ENCODE peak calls at places on chromosomes 5 and 9, in four cellular contexts. One of them, this sample, is unnamed.

GRCh38 chr9:109799792-109800191 is 19.8 kb downstream of the PALM2AKAP2 start:
- DNase-seq in CD8-positive, alpha-beta T cell: no peak
- DNase-seq in hepatocyte: no peak
- DNase-seq in stomach: no peak
- DNase-seq in this sample: no peak

GRCh38 chr5:146680846-146681585 is 165.0 kb upstream of the GPR151 start:
- DNase-seq in stomach: no peak
- DNase-seq in CD8-positive, alpha-beta T cell: no peak
- DNase-seq in hepatocyte: no peak
- DNase-seq in this sample: no peak

GRCh38 chr5:134079748-134080581 is 34.5 kb upstream of the TCF7 start:
- DNase-seq in CD8-positive, alpha-beta T cell: peak; percentile 66
- DNase-seq in hepatocyte: no peak
- DNase-seq in stomach: no peak
- DNase-seq in this sample: peak; percentile 45

GRCh38 chr9:90326219-90326618 is 316.4 kb downstream of the DIRAS2 start:
- DNase-seq in hepatocyte: no peak
- DNase-seq in stomach: no peak
- DNase-seq in CD8-positive, alpha-beta T cell: no peak
- DNase-seq in this sample: no peak

GRCh38 chr9:80552931-80553330 is 981.2 kb downstream of the TLE4 start:
- DNase-seq in CD8-positive, alpha-beta T cell: no peak
- DNase-seq in hepatocyte: peak; percentile 51
- DNase-seq in stomach: no peak
- DNase-seq in this sample: no peak

GRCh38 chr5:57724836-57725235 is 242.2 kb upstream of the ACTBL2 start:
- DNase-seq in hepatocyte: no peak
- DNase-seq in CD8-positive, alpha-beta T cell: no peak
- DNase-seq in stomach: no peak
- DNase-seq in this sample: no peak

GRCh38 chr5:174531782-174532191 is 192.6 kb upstream of the MSX2 start:
- DNase-seq in stomach: no peak
- DNase-seq in CD8-positive, alpha-beta T cell: no peak
- DNase-seq in hepatocyte: no peak
- DNase-seq in this sample: no peak

GRCh38 chr5:87053134-87053533 is 214.5 kb upstream of the RASA1 start:
- DNase-seq in CD8-positive, alpha-beta T cell: no peak
- DNase-seq in stomach: no peak
- DNase-seq in hepatocyte: no peak
- DNase-seq in this sample: no peak

GRCh38 chr5:142412581-142412980 is 87.8 kb upstream of the SPRY4 start:
- DNase-seq in hepatocyte: no peak
- DNase-seq in stomach: no peak
- DNase-seq in CD8-positive, alpha-beta T cell: no peak
- DNase-seq in this sample: no peak

GRCh38 chr5:61051267-61051666 is 106.3 kb downstream of the NDUFAF2 start:
- DNase-seq in CD8-positive, alpha-beta T cell: no peak
- DNase-seq in hepatocyte: peak; percentile 20
- DNase-seq in stomach: no peak
- DNase-seq in this sample: no peak

GRCh38 chr9:118686940-118687339 is 682.3 kb downstream of the BRINP1 start:
- DNase-seq in CD8-positive, alpha-beta T cell: no peak
- DNase-seq in stomach: no peak
- DNase-seq in hepatocyte: no peak
- DNase-seq in this sample: no peak

GRCh38 chr5:527646-528591 is 3.7 kb upstream of the SLC9A3 start:
- DNase-seq in hepatocyte: no peak
- DNase-seq in CD8-positive, alpha-beta T cell: no peak
- DNase-seq in stomach: no peak
- DNase-seq in this sample: no peak

GRCh38 chr5:89729623-89730390 is 679.7 kb downstream of the CETN3 start:
- DNase-seq in CD8-positive, alpha-beta T cell: no peak
- DNase-seq in stomach: no peak
- DNase-seq in hepatocyte: peak; percentile 15
- DNase-seq in this sample: no peak

GRCh38 chr9:134946663-134947062 is 29.0 kb upstream of the FCN1 start:
- DNase-seq in stomach: no peak
- DNase-seq in CD8-positive, alpha-beta T cell: no peak
- DNase-seq in hepatocyte: no peak
- DNase-seq in this sample: no peak

GRCh38 chr5:51567636-51568035 is 184.4 kb downstream of the ISL1 start:
- DNase-seq in stomach: no peak
- DNase-seq in hepatocyte: no peak
- DNase-seq in CD8-positive, alpha-beta T cell: no peak
- DNase-seq in this sample: no peak

GRCh38 chr5:149837680-149838269 is 106.8 kb downstream of the PDE6A start:
- DNase-seq in hepatocyte: peak; percentile 87
- DNase-seq in CD8-positive, alpha-beta T cell: no peak
- DNase-seq in stomach: peak; percentile 49
- DNase-seq in this sample: no peak

GRCh38 chr9:109206670-109207069 is 39.6 kb upstream of the FRRS1L start:
- DNase-seq in stomach: no peak
- DNase-seq in CD8-positive, alpha-beta T cell: no peak
- DNase-seq in hepatocyte: peak; percentile 32
- DNase-seq in this sample: no peak

GRCh38 chr9:120625222-120625621 is 45.3 kb upstream of the CDK5RAP2 start:
- DNase-seq in hepatocyte: no peak
- DNase-seq in stomach: no peak
- DNase-seq in CD8-positive, alpha-beta T cell: no peak
- DNase-seq in this sample: no peak

GRCh38 chr5:72541501-72542235 is 34.5 kb upstream of the ZNF366 start:
- DNase-seq in CD8-positive, alpha-beta T cell: no peak
- DNase-seq in stomach: no peak
- DNase-seq in hepatocyte: no peak
- DNase-seq in this sample: no peak

GRCh38 chr5:158152151-158152550 is 293.2 kb upstream of the CLINT1 start:
- DNase-seq in hepatocyte: no peak
- DNase-seq in stomach: no peak
- DNase-seq in CD8-positive, alpha-beta T cell: no peak
- DNase-seq in this sample: no peak

GRCh38 chr9:114383866-114384231 is 3.9 kb downstream of the AKNA start:
- DNase-seq in stomach: no peak
- DNase-seq in CD8-positive, alpha-beta T cell: no peak
- DNase-seq in hepatocyte: no peak
- DNase-seq in this sample: no peak

GRCh38 chr9:112712678-112713077 is 5.2 kb downstream of the INIP start:
- DNase-seq in CD8-positive, alpha-beta T cell: no peak
- DNase-seq in hepatocyte: no peak
- DNase-seq in stomach: no peak
- DNase-seq in this sample: no peak

GRCh38 chr5:92874790-92875189 is 706.2 kb downstream of the NR2F1-AS1 start:
- DNase-seq in CD8-positive, alpha-beta T cell: no peak
- DNase-seq in stomach: no peak
- DNase-seq in hepatocyte: no peak
- DNase-seq in this sample: no peak

GRCh38 chr5:5765066-5765465 is 342.6 kb downstream of the ICE1 start:
- DNase-seq in stomach: no peak
- DNase-seq in hepatocyte: no peak
- DNase-seq in CD8-positive, alpha-beta T cell: no peak
- DNase-seq in this sample: no peak

GRCh38 chr9:69155341-69156030 is 18.6 kb upstream of the TJP2 start:
- DNase-seq in stomach: no peak
- DNase-seq in hepatocyte: no peak
- DNase-seq in CD8-positive, alpha-beta T cell: no peak
- DNase-seq in this sample: no peak

GRCh38 chr9:109181284-109181683 is 14.2 kb upstream of the FRRS1L start:
- DNase-seq in stomach: no peak
- DNase-seq in hepatocyte: no peak
- DNase-seq in CD8-positive, alpha-beta T cell: no peak
- DNase-seq in this sample: no peak

GRCh38 chr5:34587355-34588241 is 68.5 kb upstream of the RAI14 start:
- DNase-seq in hepatocyte: no peak
- DNase-seq in CD8-positive, alpha-beta T cell: no peak
- DNase-seq in stomach: no peak
- DNase-seq in this sample: no peak

GRCh38 chr5:177306674-177307543 is 3.3 kb downstream of the PRELID1 start:
- DNase-seq in CD8-positive, alpha-beta T cell: no peak
- DNase-seq in stomach: no peak
- DNase-seq in hepatocyte: no peak
- DNase-seq in this sample: no peak

GRCh38 chr9:107863406-107863805 is 373.8 kb upstream of the KLF4 start:
- DNase-seq in hepatocyte: no peak
- DNase-seq in CD8-positive, alpha-beta T cell: no peak
- DNase-seq in stomach: no peak
- DNase-seq in this sample: no peak

GRCh38 chr9:131530546-131530929 is 525 bp downstream of the UCK1 start:
- DNase-seq in hepatocyte: peak; percentile 72
- DNase-seq in CD8-positive, alpha-beta T cell: no peak
- DNase-seq in stomach: peak; percentile 34
- DNase-seq in this sample: peak; percentile 4

GRCh38 chr5:142110046-142110531 is 1.5 kb downstream of the NDFIP1 start:
- DNase-seq in CD8-positive, alpha-beta T cell: no peak
- DNase-seq in stomach: no peak
- DNase-seq in hepatocyte: no peak
- DNase-seq in this sample: no peak

GRCh38 chr9:125302241-125302640 is 40.6 kb downstream of the GAPVD1 start:
- DNase-seq in CD8-positive, alpha-beta T cell: no peak
- DNase-seq in hepatocyte: no peak
- DNase-seq in stomach: no peak
- DNase-seq in this sample: no peak

GRCh38 chr5:38528162-38528703 is 28.2 kb downstream of the LIFR start:
- DNase-seq in hepatocyte: no peak
- DNase-seq in stomach: no peak
- DNase-seq in CD8-positive, alpha-beta T cell: no peak
- DNase-seq in this sample: no peak

GRCh38 chr9:76987594-76988200 is 31.8 kb upstream of the FOXB2 start:
- DNase-seq in stomach: no peak
- DNase-seq in CD8-positive, alpha-beta T cell: no peak
- DNase-seq in hepatocyte: peak; percentile 42
- DNase-seq in this sample: no peak

GRCh38 chr5:137828192-137828591 is 39.5 kb upstream of the MYOT start:
- DNase-seq in CD8-positive, alpha-beta T cell: no peak
- DNase-seq in hepatocyte: no peak
- DNase-seq in stomach: no peak
- DNase-seq in this sample: no peak

GRCh38 chr9:136119259-136120118 is 814 bp upstream of the TMEM250 start:
- DNase-seq in hepatocyte: peak; percentile 82
- DNase-seq in stomach: no peak
- DNase-seq in CD8-positive, alpha-beta T cell: no peak
- DNase-seq in this sample: no peak
- H3K27ac ChIP-seq in hepatocyte: peak overlapping the region; percentile 98
- H3K27ac ChIP-seq in stomach: peak overlapping the region; percentile 96
- H3K27ac ChIP-seq in CD8-positive, alpha-beta T cell: peak overlapping the region; percentile 66
- H3K27ac ChIP-seq in this sample: peak overlapping the region; percentile 87

DNA sequence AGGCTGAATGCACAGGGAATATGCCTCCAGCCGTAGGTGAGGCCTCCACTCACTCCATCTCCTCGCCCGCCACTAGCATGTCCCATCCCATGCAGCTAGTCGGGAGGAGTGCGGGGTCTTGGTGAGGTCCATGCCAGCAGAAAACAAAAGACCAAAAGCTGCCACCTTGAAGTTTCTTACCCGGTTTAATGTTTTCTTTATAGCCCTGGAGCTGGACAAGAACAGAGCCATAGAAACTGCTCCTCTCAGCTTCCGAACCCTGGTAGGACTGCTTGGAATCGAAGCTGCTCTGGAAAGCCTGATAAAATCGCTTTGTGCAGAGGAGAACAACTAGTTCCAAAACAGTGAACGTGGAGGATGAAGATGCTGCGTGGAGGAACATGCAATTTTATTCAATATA is 57.1 kb downstream of the IPPK start:
- DNase-seq in CD8-positive, alpha-beta T cell: no peak
- DNase-seq in hepatocyte: no peak
- DNase-seq in stomach: no peak
- DNase-seq in this sample: no peak
- H3K4me1 ChIP-seq in CD8-positive, alpha-beta T cell: no peaks in the 10 kb centered on the region
- H3K4me1 ChIP-seq in hepatocyte: peaks cover 6% of the 10 kb centered on the region
- H3K4me1 ChIP-seq in stomach: peaks cover 48% of the 10 kb centered on the region
- H3K4me1 ChIP-seq in this sample: no peaks in the 10 kb centered on the region

GRCh38 chr9:121743441-121744001 is 92.1 kb downstream of the DAB2IP start:
- DNase-seq in CD8-positive, alpha-beta T cell: no peak
- DNase-seq in stomach: peak; percentile 90
- DNase-seq in hepatocyte: peak; percentile 90
- DNase-seq in this sample: no peak

GRCh38 chr9:121738969-121739368 is 87.5 kb downstream of the DAB2IP start:
- DNase-seq in CD8-positive, alpha-beta T cell: no peak
- DNase-seq in hepatocyte: no peak
- DNase-seq in stomach: peak; percentile 76
- DNase-seq in this sample: no peak

GRCh38 chr9:121739971-121740370 is 88.5 kb downstream of the DAB2IP start:
- DNase-seq in stomach: no peak
- DNase-seq in hepatocyte: no peak
- DNase-seq in CD8-positive, alpha-beta T cell: no peak
- DNase-seq in this sample: no peak

GRCh38 chr9:121742923-121743322 is 91.5 kb downstream of the DAB2IP start:
- DNase-seq in hepatocyte: no peak
- DNase-seq in stomach: no peak
- DNase-seq in CD8-positive, alpha-beta T cell: no peak
- DNase-seq in this sample: no peak

DNA sequence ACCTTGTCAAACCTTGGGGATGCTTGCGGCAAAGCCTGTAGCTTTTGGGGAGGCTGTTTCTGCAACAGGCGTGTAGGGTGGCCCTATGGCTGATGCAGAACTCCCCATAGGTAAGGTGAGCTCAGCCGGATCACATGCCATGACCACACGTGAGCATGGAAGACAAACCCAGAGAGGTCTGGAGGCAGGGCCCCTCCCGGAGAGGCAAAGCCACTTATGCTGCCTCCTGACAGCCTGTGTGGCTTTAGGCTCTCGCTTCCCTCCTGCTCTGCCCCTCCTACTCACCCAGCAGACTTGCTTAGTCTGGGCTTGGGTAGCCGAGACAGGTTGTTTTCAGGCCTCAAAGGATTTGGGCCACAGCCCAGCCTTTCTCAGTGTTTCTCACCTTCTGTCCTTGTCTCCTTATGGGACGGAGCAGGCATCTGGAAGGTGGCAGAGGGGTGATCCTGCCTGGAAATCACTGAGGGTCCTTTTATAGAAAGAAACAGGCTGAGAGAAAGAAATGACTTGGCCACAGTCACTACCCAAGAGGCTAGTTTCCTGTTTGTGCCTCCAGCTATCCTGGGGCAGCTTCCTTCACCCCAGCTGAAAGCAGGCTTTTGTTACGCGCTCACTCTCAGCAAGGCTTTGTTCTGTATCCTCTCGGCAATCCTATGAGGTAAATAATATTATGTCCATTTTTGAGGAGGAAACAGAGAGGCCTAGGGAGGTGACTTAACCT is 89.9 kb downstream of the DAB2IP start:
- DNase-seq in CD8-positive, alpha-beta T cell: no peak
- DNase-seq in hepatocyte: no peak
- DNase-seq in stomach: peak; percentile 53
- DNase-seq in this sample: no peak
- H3K27ac ChIP-seq in CD8-positive, alpha-beta T cell: no peak overlapping the region
- H3K27ac ChIP-seq in hepatocyte: peak overlapping the region; percentile 44
- H3K27ac ChIP-seq in stomach: peak overlapping the region; percentile 91
- H3K27ac ChIP-seq in this sample: no peak overlapping the region

DNA sequence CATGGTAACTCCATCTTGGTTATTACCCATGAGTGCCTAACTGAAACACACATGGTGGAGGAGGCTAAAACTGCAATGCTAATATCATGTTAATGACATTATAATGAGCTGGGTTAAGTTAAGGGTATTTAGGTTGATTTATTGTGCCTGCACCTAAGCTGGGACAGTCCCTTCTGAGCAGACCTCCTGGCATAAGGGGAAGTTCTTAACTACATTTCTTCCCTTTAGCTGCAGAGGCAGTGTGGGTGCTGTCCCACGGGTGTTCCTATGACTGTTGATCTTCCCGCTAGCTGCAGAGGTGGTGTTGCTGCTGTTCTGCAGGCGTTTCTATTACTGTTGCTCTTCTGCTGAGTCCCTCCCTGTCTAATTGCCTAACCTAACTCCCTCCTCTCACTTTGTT is 183.9 kb downstream of the LURAP1L start:
- DNase-seq in CD8-positive, alpha-beta T cell: no peak
- DNase-seq in stomach: no peak
- DNase-seq in hepatocyte: no peak
- DNase-seq in this sample: no peak
- H3K4me1 ChIP-seq in CD8-positive, alpha-beta T cell: no peaks in the 10 kb centered on the region
- H3K4me1 ChIP-seq in stomach: peaks cover under 1% of the 10 kb centered on the region
- H3K4me1 ChIP-seq in hepatocyte: peaks cover 4% of the 10 kb centered on the region
- H3K4me1 ChIP-seq in this sample: no peaks in the 10 kb centered on the region